ENCODE peak calls at places on chromosomes 6 and 20, in four cellular contexts. K is A549, Y is HepG2, J is K562. G is an unnamed sample.

GRCh38 chr20:44959082-44959895 is 908 bp downstream of the TOMM34 start:
- DNase-seq in K (peak), Y (peak), J (peak), G (peak)

GRCh38 chr6:408599-409102 is 17.1 kb downstream of the IRF4 start:
- DNase-seq in K (peak), Y (peak), J (peak), G (peak)

GRCh38 chr6:14286144-14286543 is 168.6 kb downstream of the CD83 start:
- DNase-seq in K (peak), Y (no peak), J (no peak), G (no peak)

GRCh38 chr6:14079433-14079832 is 38.1 kb upstream of the CD83 start:
- DNase-seq in K (no peak), Y (no peak), J (no peak), G (no peak)

GRCh38 chr6:40545954-40546353 is 41.2 kb downstream of the LRFN2 start:
- DNase-seq in K (no peak), Y (no peak), J (no peak), G (no peak)

GRCh38 chr6:135740580-135740979 is 110.9 kb upstream of the PDE7B start:
- DNase-seq in K (no peak), Y (no peak), J (no peak), G (no peak)

GRCh38 chr6:110509617-110510231 is 33.3 kb upstream of the SLC22A16 start:
- DNase-seq in K (no peak), Y (peak), J (peak), G (peak)

GRCh38 chr6:37319156-37319555 is 34.6 kb upstream of the RNF8 start:
- DNase-seq in K (no peak), Y (no peak), J (no peak), G (no peak)

GRCh38 chr20:62668441-62669027 is 26.2 kb downstream of the SLCO4A1 start:
- DNase-seq in K (peak), Y (peak), J (peak), G (peak)

GRCh38 chr6:131740161-131740560 is 29.3 kb upstream of the CTAGE9 start:
- DNase-seq in K (no peak), Y (no peak), J (no peak), G (no peak)

GRCh38 chr6:7051780-7052440 is 55.9 kb upstream of the RREB1 start:
- DNase-seq in K (no peak), Y (no peak), J (no peak), G (peak)

GRCh38 chr20:50172347-50173013 is 18.1 kb upstream of the CEBPB start:
- DNase-seq in K (peak), Y (peak), J (no peak), G (peak)

GRCh38 chr6:149078383-149078782 is 239.1 kb upstream of the TAB2 start:
- DNase-seq in K (no peak), Y (no peak), J (no peak), G (no peak)

GRCh38 chr6:15131234-15132195 is 114.4 kb upstream of the JARID2 start:
- DNase-seq in K (no peak), Y (no peak), J (no peak), G (no peak)

GRCh38 chr6:11364971-11365397 is 132.5 kb upstream of the NEDD9 start:
- DNase-seq in K (no peak), Y (peak), J (no peak), G (peak)

GRCh38 chr6:52390361-52390727 is 28.4 kb downstream of the PAQR8 start:
- DNase-seq in K (no peak), Y (peak), J (peak), G (peak)

GRCh38 chr20:5703542-5704215 is 46.5 kb upstream of the SHLD1 start:
- DNase-seq in K (no peak), Y (no peak), J (no peak), G (peak)

GRCh38 chr6:109781001-109781400 is 89.9 kb downstream of the FIG4 start:
- DNase-seq in K (no peak), Y (no peak), J (no peak), G (no peak)

GRCh38 chr6:165300401-165300800 is 9.0 kb downstream of the C6orf118 start:
- DNase-seq in K (no peak), Y (no peak), J (no peak), G (no peak)

GRCh38 chr6:5315883-5316282 is 54.6 kb downstream of the FARS2 start:
- DNase-seq in K (no peak), Y (no peak), J (no peak), G (no peak)

GRCh38 chr20:24543741-24544140 is 74.3 kb downstream of the SYNDIG1 start:
- DNase-seq in K (no peak), Y (no peak), J (no peak), G (no peak)

GRCh38 chr6:80535914-80536565 is 429.6 kb downstream of the BCKDHB start:
- DNase-seq in K (no peak), Y (no peak), J (no peak), G (no peak)

GRCh38 chr6:127207591-127208120 is 59.0 kb upstream of the RNF146 start:
- DNase-seq in K (no peak), Y (no peak), J (no peak), G (peak)

GRCh38 chr20:45436732-45437485 is 21.0 kb downstream of the PIGT start:
- DNase-seq in K (peak), Y (peak), J (peak), G (peak)

GRCh38 chr20:47188540-47188939 is 168.0 kb downstream of the ZMYND8 start:
- DNase-seq in K (no peak), Y (no peak), J (no peak), G (no peak)

GRCh38 chr6:21033575-21034026 is 499.3 kb downstream of the CDKAL1 start:
- DNase-seq in K (no peak), Y (no peak), J (no peak), G (peak)

GRCh38 chr6:114785235-114786127 is 442.7 kb upstream of the HS3ST5 start:
- DNase-seq in K (no peak), Y (no peak), J (no peak), G (no peak)
- TF ChIP-seq JUN in K (no peak), Y (no peak), J (no peak), G (no peak)

GRCh38 chr20:35129647-35130069 is 17.5 kb downstream of the EDEM2 start:
- DNase-seq in K (no peak), Y (peak), J (no peak), G (peak)
- H3K4me2 ChIP-seq in K (peak), Y (no peak), J (no peak), G (peak)

GRCh38 chr20:33875055-33875454 is 63.9 kb downstream of the CHMP4B start:
- DNase-seq in K (no peak), Y (no peak), J (no peak), G (no peak)
- TF ChIP-seq MYC in K (no peak), Y (no peak), J (no peak), G (no peak)

DNA sequence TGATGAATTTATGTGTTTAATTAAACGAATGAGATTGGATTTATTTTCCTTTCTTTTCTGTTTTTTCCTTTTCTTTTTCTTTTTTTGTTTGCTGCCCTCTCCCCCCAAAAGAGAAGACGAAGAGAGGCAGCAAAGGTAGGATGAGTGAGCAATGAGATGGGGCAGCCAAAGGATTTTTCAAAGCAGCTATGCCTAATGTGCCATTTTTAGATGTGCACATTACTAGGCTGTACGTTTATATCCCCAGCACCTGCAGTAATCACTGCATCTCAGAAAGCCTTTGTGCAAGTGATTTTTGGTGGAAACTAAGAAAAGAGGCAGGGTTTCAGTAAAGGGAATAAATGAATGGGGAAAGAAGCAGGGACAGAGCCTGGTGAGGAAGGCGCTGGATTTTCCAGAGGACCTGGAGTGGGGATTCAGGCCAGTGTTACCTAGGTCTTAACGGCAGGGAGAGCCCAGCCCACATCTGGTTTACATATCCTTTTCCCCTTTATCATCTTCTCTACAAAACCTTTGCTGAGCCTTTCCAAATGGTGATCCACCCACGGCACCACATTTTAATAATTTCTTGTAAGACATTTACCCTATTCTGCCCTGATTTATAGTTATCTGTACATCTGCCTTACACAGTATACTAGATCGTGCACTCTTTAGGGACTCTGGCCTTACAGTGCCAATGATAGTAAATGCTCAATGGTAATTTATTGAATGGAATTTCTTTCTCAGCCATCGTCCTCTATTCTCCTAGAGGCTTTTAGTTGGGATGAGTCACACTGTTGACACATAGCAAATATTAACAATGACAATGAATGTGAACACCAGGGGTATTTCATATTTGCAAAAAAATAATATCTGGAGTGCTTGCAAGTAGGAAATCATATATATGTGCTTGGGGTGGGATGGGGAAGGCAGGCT is 38.3 kb upstream of the ATXN1 start:
- DNase-seq in K (peak), Y (peak), J (no peak), G (peak)
- TF ChIP-seq JUN in K (no peak), Y (no peak), J (no peak), G (peak)